ENCODE peak calls at places on chromosomes 3 and 15, in four cellular contexts. I is tibial nerve, Q is spleen, M is esophagus squamous epithelium. P is an unnamed sample.

GRCh38 chr15:63851431-63851830 is 17.7 kb upstream of the HERC1 start:
- DNase-seq in I (no peak), M (no peak), Q (no peak), P (no peak)

GRCh38 chr3:63523100-63523499 is 129.4 kb upstream of the SNTN start:
- DNase-seq in Q (no peak), M (no peak), I (no peak), P (no peak)

GRCh38 chr3:26236991-26237682 is 385.4 kb upstream of the LRRC3B start:
- DNase-seq in M (no peak), Q (no peak), I (no peak), P (no peak)

GRCh38 chr3:141065258-141065657 is 14.1 kb downstream of the SPSB4 start:
- DNase-seq in I (no peak), Q (no peak), M (no peak), P (no peak)

GRCh38 chr3:65955792-65956477 is 82.8 kb downstream of the MAGI1 start:
- DNase-seq in M (no peak), I (no peak), Q (no peak), P (no peak)

GRCh38 chr15:42729409-42729808 is 7.5 kb downstream of the CDAN1 start:
- DNase-seq in M (no peak), I (no peak), Q (no peak), P (no peak)

GRCh38 chr3:25043181-25043580 is 384.9 kb upstream of the RARB start:
- DNase-seq in Q (no peak), M (no peak), I (no peak), P (no peak)

GRCh38 chr3:60652829-60653228 is 598.4 kb downstream of the FHIT start:
- DNase-seq in M (no peak), I (no peak), Q (no peak), P (no peak)

GRCh38 chr3:117660941-117661635 is 951.5 kb downstream of the TUSC7 start:
- DNase-seq in Q (no peak), I (no peak), M (no peak), P (no peak)

GRCh38 chr3:32708672-32709283 is 23.8 kb downstream of the CNOT10 start:
- DNase-seq in Q (no peak), M (no peak), I (no peak), P (no peak)

GRCh38 chr3:78754066-78754743 is 1013.6 kb downstream of the ROBO1 start:
- DNase-seq in I (no peak), Q (no peak), M (no peak), P (no peak)

GRCh38 chr15:74594455-74594854 is 21.2 kb upstream of the CLK3 start:
- DNase-seq in Q (no peak), M (no peak), I (no peak), P (no peak)

GRCh38 chr15:89495638-89496145 is 691 bp downstream of the RHCG start:
- DNase-seq in M (no peak), I (no peak), Q (no peak), P (no peak)

GRCh38 chr15:91246998-91247397 is 146.9 kb downstream of the SV2B start:
- DNase-seq in Q (no peak), M (no peak), I (no peak), P (no peak)

GRCh38 chr3:129233538-129233937 is 15.9 kb upstream of the COPG1 start:
- DNase-seq in Q (peak), M (peak), I (peak), P (peak)

GRCh38 chr15:60212536-60212935 is 185.2 kb downstream of the ANXA2 start:
- DNase-seq in I (no peak), M (no peak), Q (no peak), P (no peak)

GRCh38 chr15:88622605-88622975 is 1.4 kb downstream of the AEN start:
- DNase-seq in Q (no peak), M (no peak), I (no peak), P (no peak)

GRCh38 chr15:91414124-91414523 is 314.1 kb downstream of the SV2B start:
- DNase-seq in M (no peak), Q (no peak), I (no peak), P (no peak)

GRCh38 chr15:52488830-52489229 is 39.9 kb downstream of the MYO5A start:
- DNase-seq in Q (no peak), M (no peak), I (no peak), P (no peak)

GRCh38 chr15:94972314-94972713 is 741.0 kb downstream of the MCTP2 start:
- DNase-seq in M (no peak), I (no peak), Q (no peak), P (no peak)

GRCh38 chr3:195909645-195910498 is 1.5 kb upstream of the TNK2 start:
- DNase-seq in Q (peak), I (peak), M (peak), P (peak)

GRCh38 chr3:185423178-185423577 is 60.2 kb downstream of the MAP3K13 start:
- DNase-seq in I (no peak), Q (no peak), M (no peak), P (no peak)

GRCh38 chr3:127790580-127791183 is 31.6 kb downstream of the MGLL start:
- DNase-seq in Q (peak), I (no peak), M (no peak), P (no peak)
- TF ChIP-seq POLR2A in Q (no peak), I (no peak), M (no peak), P (no peak)

DNA sequence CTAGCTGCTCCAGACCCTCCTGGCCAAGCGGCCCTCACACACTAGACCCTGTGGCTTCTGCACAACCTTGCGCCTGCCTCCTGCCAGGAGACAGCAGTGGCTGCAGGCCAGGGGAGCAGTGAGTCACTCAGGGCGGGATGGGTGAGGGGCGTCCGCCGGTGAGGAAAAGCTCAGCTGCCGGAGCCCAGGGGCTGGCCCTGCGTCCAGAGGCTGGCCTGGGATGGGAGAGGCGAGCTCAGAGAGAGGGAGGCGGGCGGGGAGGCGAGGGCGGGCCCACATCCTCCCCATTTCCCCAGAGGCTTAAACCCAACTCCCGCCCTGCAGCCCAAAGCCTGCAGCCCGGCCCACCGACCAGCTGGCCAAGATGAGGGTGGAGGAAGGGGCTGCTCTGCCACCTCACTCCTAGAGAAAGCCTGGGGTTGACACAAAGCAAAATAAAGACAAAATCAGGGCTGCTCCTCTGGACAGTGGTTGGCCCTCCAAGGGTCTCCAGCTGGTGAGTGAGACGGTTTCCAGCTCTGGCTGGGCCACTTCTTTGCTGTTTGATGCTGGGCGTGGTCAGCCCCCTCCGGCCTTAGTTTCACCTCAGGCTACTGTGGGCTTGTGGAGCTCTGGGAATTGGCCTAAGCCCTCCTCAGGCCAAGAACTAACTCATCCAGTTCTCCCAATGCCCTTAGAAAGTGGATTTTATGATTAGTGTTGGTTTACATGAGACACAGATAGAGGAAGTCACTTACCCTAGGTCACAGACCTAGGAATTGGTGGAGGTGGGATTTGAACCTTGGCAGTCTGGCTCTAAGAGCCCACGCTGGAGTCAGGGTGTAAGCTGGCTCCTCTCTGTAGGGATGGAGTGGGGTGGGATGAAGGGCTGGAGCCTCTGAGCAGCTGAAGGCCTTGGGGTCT is 50.6 kb downstream of the IQSEC1 start:
- DNase-seq in Q (peak), M (no peak), I (no peak), P (peak)
- TF ChIP-seq POLR2A in Q (no peak), M (no peak), I (no peak), P (no peak)

GRCh38 chr3:98593046-98593936 is at the start of gene CPOX:
- DNase-seq in Q (peak), M (peak), I (peak), P (peak)
- TF ChIP-seq POLR2A in Q (no peak), M (no peak), I (peak), P (no peak)

GRCh38 chr3:121604759-121605158 is 11.6 kb downstream of the FBXO40 start:
- DNase-seq in I (no peak), M (no peak), Q (no peak), P (no peak)

GRCh38 chr3:121598564-121598963 is 5.4 kb downstream of the FBXO40 start:
- DNase-seq in I (no peak), Q (no peak), M (no peak), P (no peak)

GRCh38 chr3:121595765-121596406 is 2.7 kb downstream of the FBXO40 start:
- DNase-seq in Q (no peak), M (no peak), I (no peak), P (no peak)

DNA sequence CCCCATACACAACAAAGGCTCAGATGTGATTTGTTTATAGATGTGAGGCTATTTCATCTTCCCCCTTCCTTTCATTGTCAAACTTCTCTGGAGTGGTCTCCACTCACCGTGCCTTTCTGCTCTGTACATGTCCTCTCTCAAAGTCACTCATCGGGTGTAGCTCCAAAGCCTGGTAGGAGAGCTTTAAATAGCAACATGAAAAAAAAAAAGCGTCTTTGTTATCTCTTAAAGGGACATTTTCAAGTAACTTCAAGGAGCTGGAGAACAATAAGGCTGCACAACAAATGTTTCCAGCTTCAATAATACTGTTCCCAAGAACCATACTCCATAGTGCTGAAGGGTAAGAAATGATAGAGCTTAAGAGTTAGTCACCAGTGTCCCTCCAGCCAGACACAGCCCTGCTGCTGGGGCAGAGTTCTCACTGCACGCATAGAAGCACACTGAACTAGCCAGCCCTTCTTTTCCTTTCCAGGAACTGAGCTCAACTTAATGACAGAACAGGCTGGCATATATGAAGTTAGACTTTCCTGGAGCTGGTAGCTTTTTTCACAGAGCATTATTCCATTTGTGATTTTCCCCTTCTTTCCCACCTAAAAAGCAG is 8.1 kb downstream of the FBXO40 start:
- DNase-seq in I (no peak), M (no peak), Q (no peak), P (no peak)
- TF ChIP-seq POLR2A in I (no peak), M (no peak), Q (no peak), P (no peak)

P was measured in upper lobe of left lung.